ENCODE peak calls at places on chromosomes 11 and 22, in five cellular contexts. X is activated CD8-positive, alpha-beta memory T cell treated with anti-CD3 and anti-CD28 coated beads, Interleukin-2, amount 10 ng/mL, durations not matched to agents 7 days and 5 days; T is fibroblast of mammary gland; E is glomerular endothelial cell; Q is CD8-positive, alpha-beta memory T cell. Z is an unnamed sample.

GRCh38 chr11:61037694-61038093 is 64.6 kb upstream of the CD5 start:
- DNase-seq in X (no peak), T (peak), E (no peak), Q (no peak), Z (no peak)

GRCh38 chr11:70735976-70736375 is 337.6 kb downstream of the CTTN start:
- DNase-seq in X (no peak), T (no peak), E (no peak), Q (no peak), Z (no peak)

GRCh38 chr11:126328001-126328390 is 24.1 kb downstream of the DCPS start:
- DNase-seq in X (no peak), T (no peak), E (no peak), Q (no peak), Z (no peak)

GRCh38 chr11:90134420-90135003 is at the start of gene NAALAD2:
- DNase-seq in X (no peak), T (peak), E (no peak), Q (no peak), Z (no peak)

GRCh38 chr11:71428861-71429435 is 19.2 kb downstream of the DHCR7 start:
- DNase-seq in X (no peak), T (peak), E (no peak), Q (no peak), Z (no peak)

GRCh38 chr11:107929611-107930200 is 1.5 kb downstream of the RAB39A start:
- DNase-seq in X (no peak), T (peak), E (no peak), Q (no peak), Z (no peak)

GRCh38 chr22:46769191-46769675 is 6.8 kb downstream of the TBC1D22A start:
- DNase-seq in X (no peak), T (no peak), E (no peak), Q (no peak), Z (no peak)

GRCh38 chr22:50733521-50734342 is 4.3 kb upstream of the ACR start:
- DNase-seq in X (peak), T (peak), E (no peak), Q (no peak), Z (peak)

GRCh38 chr11:74366576-74366975 is 31.7 kb downstream of the PGM2L1 start:
- DNase-seq in X (no peak), T (peak), E (no peak), Q (no peak), Z (no peak)